ENCODE peak calls at places on chromosomes 5 and 9, in ten cellular contexts. I, G, S, D, E, V, X, N, B and Z are unnamed samples.

GRCh38 chr5:107808671-107809137 is 138.0 kb upstream of the EFNA5 start:
- DNase-seq in I (no peak), N (peak; percentile 12), X (peak; percentile 10), D (no peak), V (no peak), S (no peak), G (peak; percentile 19), E (no peak), B (peak; percentile 88), Z (no peak)

GRCh38 chr9:122144836-122145235 is 14.7 kb downstream of the NDUFA8 start:
- DNase-seq in G (no peak), S (peak; percentile 12), D (no peak), I (no peak), E (no peak), V (no peak), X (no peak), N (no peak), B (no peak), Z (no peak)

GRCh38 chr5:83443539-83443938 is 28.0 kb upstream of the VCAN start:
- DNase-seq in G (no peak), S (no peak), B (no peak), I (peak; percentile 58), E (no peak), V (no peak), D (no peak), N (no peak), X (no peak), Z (no peak)

GRCh38 chr9:69380301-69380700 is 55.3 kb downstream of the ENTREP1 start:
- DNase-seq in D (no peak), N (no peak), I (no peak), S (no peak), B (no peak), X (no peak), V (no peak), E (no peak), G (peak; percentile 3), Z (no peak)

GRCh38 chr9:33263936-33264472 is 504 bp downstream of the BAG1 start:
- DNase-seq in D (peak; percentile 83), B (peak; percentile 52), S (no peak), E (no peak), N (no peak), I (no peak), X (no peak), G (peak; percentile 8), V (no peak), Z (no peak)

GRCh38 chr5:91486638-91487037 is 103.5 kb upstream of the ARRDC3 start:
- DNase-seq in I (peak; percentile 23), X (no peak), B (no peak), V (no peak), S (peak; percentile 49), E (no peak), N (peak; percentile 25), G (peak; percentile 26), D (no peak), Z (no peak)

GRCh38 chr5:68533051-68533450 is 317.5 kb downstream of the PIK3R1 start:
- DNase-seq in X (no peak), D (no peak), S (no peak), B (no peak), G (no peak), I (no peak), E (no peak), N (no peak), V (no peak), Z (no peak)

GRCh38 chr9:105127863-105128220 is 116.6 kb upstream of the SLC44A1 start:
- DNase-seq in D (no peak), S (peak; percentile 71), I (peak; percentile 25), E (no peak), N (peak; percentile 80), X (peak; percentile 19), B (no peak), G (peak; percentile 49), V (peak; percentile 74), Z (no peak)

GRCh38 chr5:57816108-57816507 is 333.5 kb upstream of the ACTBL2 start:
- DNase-seq in G (peak; percentile 98), N (peak; percentile 99), D (no peak), X (no peak), I (peak; percentile 98), B (no peak), V (peak; percentile 81), E (peak; percentile 90), S (peak; percentile 97), Z (peak; percentile 11)

GRCh38 chr5:140833993-140834392 is at the start of gene PCDHA7:
- DNase-seq in D (no peak), I (peak; percentile 2), V (no peak), X (no peak), E (no peak), N (peak; percentile 14), G (peak; percentile 7), S (no peak), B (no peak), Z (no peak)
- TF ChIP-seq CTCF in D (no peak), I (peak; percentile 15), V (peak; percentile 19), X (no peak), E (peak; percentile 18), N (peak; percentile 1), G (no peak), S (no peak), B (no peak), Z (no peak)

DNA sequence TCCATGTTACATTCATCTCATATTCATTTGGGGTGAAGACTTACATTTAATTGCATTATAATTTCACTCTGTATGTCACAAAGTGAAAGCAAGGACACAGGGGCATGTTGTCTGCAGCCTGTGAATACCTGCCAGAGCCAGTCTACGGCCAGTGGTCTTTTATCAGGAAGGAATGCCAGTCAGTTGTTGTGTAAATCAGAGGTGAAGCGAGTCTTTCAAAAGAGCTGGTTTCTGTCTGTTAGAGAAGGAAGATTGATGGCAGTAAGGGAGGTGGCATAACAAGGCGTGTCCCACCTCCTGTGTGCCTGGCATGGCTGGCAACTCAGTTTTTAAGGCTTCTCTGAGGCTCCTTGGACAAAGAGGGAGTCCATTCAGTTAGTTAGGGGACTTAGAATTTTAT is 18.1 kb upstream of the SYK start:
- DNase-seq in E (no peak), B (no peak), N (no peak), D (no peak), G (no peak), V (no peak), X (no peak), I (no peak), S (no peak), Z (peak; percentile 1)
- TF ChIP-seq CTCF in E (no peak), B (no peak), N (no peak), D (no peak), G (no peak), V (no peak), X (no peak), I (no peak), S (no peak), Z (no peak)

GRCh38 chr9:108784998-108785397 is 70.8 kb downstream of the ACTL7B start:
- DNase-seq in X (no peak), D (no peak), I (no peak), G (peak; percentile 22), S (peak; percentile 24), V (no peak), E (no peak), N (peak; percentile 65), B (no peak), Z (no peak)
- TF ChIP-seq CTCF in X (no peak), D (no peak), I (no peak), G (no peak), S (no peak), V (no peak), E (no peak), N (no peak), B (no peak), Z (no peak)

GRCh38 chr5:149153193-149153750 is 12.0 kb downstream of the ABLIM3 start:
- DNase-seq in G (no peak), X (no peak), S (no peak), B (no peak), D (no peak), V (no peak), I (no peak), N (no peak), E (no peak), Z (no peak)

GRCh38 chr5:149152317-149152746 is 11.0 kb downstream of the ABLIM3 start:
- DNase-seq in N (peak; percentile 47), V (no peak), B (peak; percentile 44), S (no peak), G (no peak), X (no peak), E (no peak), I (peak; percentile 62), D (no peak), Z (peak; percentile 54)

GRCh38 chr5:149150457-149150856 is 9.2 kb downstream of the ABLIM3 start:
- DNase-seq in G (no peak), X (no peak), B (no peak), E (no peak), D (no peak), V (peak; percentile 68), N (no peak), S (no peak), I (peak; percentile 50), Z (no peak)

GRCh38 chr5:149149942-149150341 is 8.6 kb downstream of the ABLIM3 start:
- DNase-seq in D (no peak), X (no peak), N (no peak), S (no peak), B (no peak), V (no peak), I (no peak), G (no peak), E (no peak), Z (no peak)

DNA sequence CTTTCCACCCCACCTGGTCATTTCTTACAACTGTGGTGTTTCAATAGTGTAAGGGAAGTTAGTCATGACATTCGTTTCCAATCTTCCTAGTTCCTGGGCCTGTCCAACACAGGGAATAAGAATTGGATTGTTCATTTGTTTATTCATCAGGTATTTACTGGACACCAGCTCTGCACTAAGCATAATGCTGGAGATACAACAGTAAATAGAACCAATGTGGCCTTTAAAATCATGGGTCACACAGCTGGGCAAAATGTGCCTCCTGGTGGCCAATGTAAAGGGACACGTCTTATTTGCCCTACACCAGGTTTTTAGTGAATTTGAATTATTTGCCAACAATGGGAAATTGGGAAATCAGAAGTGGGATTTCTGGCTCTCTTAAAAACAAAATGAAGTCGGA is 10.4 kb downstream of the ABLIM3 start:
- DNase-seq in N (no peak), S (no peak), V (peak; percentile 43), D (no peak), I (peak; percentile 42), B (no peak), E (no peak), X (no peak), G (no peak), Z (no peak)
- TF ChIP-seq CTCF in N (peak; percentile 36), S (peak; percentile 56), V (peak; percentile 69), D (no peak), I (peak; percentile 35), B (peak; percentile 17), E (peak; percentile 75), X (peak; percentile 47), G (no peak), Z (peak; percentile 65)